ENCODE peak calls at places on chromosomes 2 and 18, in five cellular contexts. P is adrenal gland, J is astrocyte of the spinal cord, W is adipocyte, G is left ventricle myocardium inferior. M is an unnamed sample.

GRCh38 chr2:189408294-189408693 is 33.0 kb upstream of the WDR75 start:
- DNase-seq in J (no peak), P (no peak), W (no peak), G (no peak), M (no peak)

GRCh38 chr18:31652355-31652754 is 32.0 kb downstream of the B4GALT6 start:
- DNase-seq in P (no peak), J (no peak), W (no peak), G (no peak), M (no peak)

GRCh38 chr18:62957885-62958472 is 242.6 kb downstream of the PHLPP1 start:
- DNase-seq in G (no peak), P (peak), J (no peak), W (peak), M (no peak)

GRCh38 chr2:203820969-203821368 is 46.6 kb upstream of the CTLA4 start:
- DNase-seq in W (no peak), G (no peak), P (no peak), J (no peak), M (no peak)

GRCh38 chr2:146189541-146189940 is 1655.3 kb upstream of the ACVR2A start:
- DNase-seq in J (no peak), G (no peak), P (no peak), W (no peak), M (no peak)

GRCh38 chr2:124382067-124382618 is 357.1 kb downstream of the CNTNAP5 start:
- DNase-seq in J (no peak), W (no peak), G (no peak), P (no peak), M (no peak)

GRCh38 chr2:159807183-159808037 is 9.4 kb upstream of the CD302 start:
- DNase-seq in P (peak), W (peak), G (no peak), J (peak), M (no peak)

GRCh38 chr2:149857344-149857743 is 269.8 kb upstream of the MMADHC start:
- DNase-seq in J (peak), W (peak), G (no peak), P (no peak), M (no peak)

GRCh38 chr2:157158111-157158510 is 99.4 kb upstream of the GALNT5 start:
- DNase-seq in J (peak), W (peak), G (no peak), P (no peak), M (no peak)

DNA sequence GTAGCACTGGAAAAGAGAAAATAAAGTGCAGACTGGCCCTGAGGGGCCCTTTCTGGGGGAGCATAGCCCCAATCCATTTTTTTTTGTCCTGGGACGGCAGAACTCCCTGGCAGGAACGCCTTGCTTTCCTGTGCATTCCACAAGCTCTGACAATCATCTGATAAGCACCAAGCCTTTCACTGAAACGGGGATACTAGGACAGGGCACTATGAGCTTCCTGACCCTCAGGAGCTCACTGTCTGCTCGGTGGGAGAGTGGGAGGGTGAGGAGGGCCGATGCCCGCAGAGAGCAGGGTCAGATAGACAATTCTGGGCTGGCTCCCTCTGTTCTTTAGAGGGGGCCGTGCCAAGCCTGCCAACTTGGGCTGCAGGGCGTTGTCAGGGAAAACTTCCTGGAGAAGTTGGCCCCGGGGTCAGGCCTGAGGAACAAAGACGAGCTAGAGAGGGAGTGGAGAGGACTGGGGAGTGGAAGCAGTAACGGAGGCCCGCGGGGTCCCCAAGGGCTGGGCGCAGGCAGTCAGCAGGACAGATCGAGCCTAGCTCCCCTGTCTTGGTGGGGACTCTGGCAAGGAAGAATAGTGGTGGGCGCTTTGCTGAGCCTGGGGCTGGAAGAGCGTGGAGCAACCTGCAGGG is 82.0 kb downstream of the CTAGE1 start:
- DNase-seq in J (no peak), W (no peak), P (no peak), G (no peak), M (no peak)
- H3K4me3 ChIP-seq in J (no peak), W (no peak), P (no peak), G (peak), M (no peak)

GRCh38 chr2:49686291-49686690 is 532.0 kb upstream of the FSHR start:
- DNase-seq in J (no peak), P (no peak), W (no peak), G (no peak), M (no peak)

GRCh38 chr2:49687873-49688272 is 533.6 kb upstream of the FSHR start:
- DNase-seq in P (no peak), G (no peak), W (peak), J (peak), M (no peak)

GRCh38 chr2:49686897-49687442 is 532.7 kb upstream of the FSHR start:
- DNase-seq in W (no peak), P (no peak), G (no peak), J (no peak), M (no peak)
- H3K4me3 ChIP-seq in W (no peak), P (no peak), G (no peak), J (no peak), M (no peak)

DNA sequence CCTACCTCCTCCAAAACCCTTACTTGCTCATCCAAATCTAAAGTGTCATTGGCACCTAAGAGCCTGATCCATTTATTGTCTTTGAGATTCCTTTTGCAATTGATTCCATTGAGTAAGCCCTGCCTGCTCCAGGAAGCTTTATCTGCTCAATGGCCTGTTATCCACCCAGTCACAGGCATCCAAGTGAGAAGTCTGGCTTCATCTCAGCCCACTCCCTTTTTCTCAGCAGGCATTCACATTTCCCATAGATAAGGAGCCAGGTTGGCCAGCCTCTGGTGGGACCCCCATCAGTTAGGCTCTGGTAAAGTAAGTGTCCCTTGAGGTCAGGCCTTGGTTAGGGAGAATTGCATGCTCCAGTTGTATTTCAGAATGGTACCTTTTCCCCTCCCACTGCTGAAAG is 396.2 kb upstream of the ST6GAL2 start:
- DNase-seq in W (no peak), J (no peak), G (no peak), P (no peak), M (no peak)
- H3K4me3 ChIP-seq in W (no peak), J (no peak), G (no peak), P (no peak), M (no peak)

DNA sequence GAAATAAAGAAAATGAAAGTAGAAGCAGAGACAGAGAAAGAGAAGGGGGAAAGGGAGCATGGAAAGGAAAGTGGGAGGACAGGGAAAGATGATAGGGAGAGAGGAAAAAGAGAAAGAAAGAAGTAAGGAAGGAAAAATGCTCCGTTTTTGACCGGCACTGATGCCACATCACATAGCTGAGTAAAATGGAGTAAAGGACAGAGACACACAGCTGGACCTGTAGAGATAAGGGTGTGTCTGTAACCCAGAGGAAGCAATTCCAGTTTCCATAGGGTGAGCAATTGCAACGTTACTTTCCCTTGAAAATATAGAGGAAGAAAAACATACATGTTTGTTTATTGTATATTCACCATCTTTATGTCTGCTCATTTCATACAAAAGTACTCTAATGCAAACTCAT is 1866.9 kb upstream of the PIK3C3 start:
- DNase-seq in G (no peak), J (no peak), W (no peak), P (no peak), M (no peak)
- H3K4me3 ChIP-seq in G (peak), J (peak), W (peak), P (no peak), M (no peak)

DNA sequence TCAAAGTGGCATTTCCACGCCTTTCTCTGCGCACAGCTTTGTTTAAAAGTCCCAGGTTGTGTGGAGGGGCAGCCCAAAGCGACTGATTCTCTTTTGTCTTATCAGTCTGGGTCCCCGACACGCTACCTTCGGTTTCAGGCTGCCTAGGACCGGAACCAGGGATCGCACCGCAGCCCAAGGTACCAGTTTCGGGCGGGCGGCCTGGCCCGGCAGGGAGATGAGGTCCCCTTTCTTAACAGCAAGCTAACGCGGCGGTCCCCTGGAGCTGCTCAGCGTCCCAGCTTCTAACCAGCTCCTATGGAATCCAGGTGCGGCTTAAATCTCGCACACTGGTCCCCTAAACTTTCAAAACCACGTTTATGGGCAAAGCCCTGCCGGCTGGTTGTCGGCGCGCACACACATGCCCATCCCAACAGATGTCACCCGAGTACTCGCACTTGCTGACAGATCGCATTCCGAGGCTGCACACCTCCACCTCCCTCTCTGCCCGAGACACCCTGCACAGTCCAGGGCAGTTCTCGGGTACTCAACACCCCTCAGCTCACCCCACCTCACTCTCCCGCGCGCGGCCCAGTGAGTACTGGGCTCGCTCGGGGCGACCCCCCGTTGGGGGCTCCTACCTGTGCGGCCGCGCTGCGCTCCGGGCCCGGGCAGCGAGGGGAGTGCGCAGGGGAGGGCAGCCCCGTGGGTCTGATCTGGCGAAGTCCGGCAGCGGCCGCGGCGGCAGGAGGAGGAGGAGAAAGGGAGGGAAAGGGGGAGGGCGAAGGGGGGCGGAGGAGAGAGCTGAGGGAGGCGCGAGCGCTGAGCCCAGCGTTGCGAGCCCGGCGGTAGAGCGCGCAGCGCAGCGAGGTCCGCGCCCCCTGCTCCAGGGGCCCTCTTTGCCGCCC is at the start of gene EFEMP1:
- DNase-seq in W (peak), P (peak), J (peak), G (peak), M (peak)
- H3K4me3 ChIP-seq in W (peak), P (no peak), J (peak), G (peak), M (peak)

GRCh38 chr18:25237571-25238267 is 114.2 kb downstream of the ZNF521 start:
- DNase-seq in J (no peak), P (no peak), G (no peak), W (peak), M (no peak)

GRCh38 chr18:25235648-25236047 is 116.3 kb downstream of the ZNF521 start:
- DNase-seq in W (no peak), P (no peak), J (no peak), G (no peak), M (no peak)

GRCh38 chr18:25244170-25244569 is 107.8 kb downstream of the ZNF521 start:
- DNase-seq in J (no peak), P (no peak), G (no peak), W (no peak), M (no peak)

GRCh38 chr18:25236736-25237135 is 115.2 kb downstream of the ZNF521 start:
- DNase-seq in W (no peak), P (no peak), G (no peak), J (no peak), M (no peak)

GRCh38 chr18:25239636-25240468 is 112.1 kb downstream of the ZNF521 start:
- DNase-seq in W (no peak), P (no peak), J (no peak), G (no peak), M (no peak)
- H3K4me3 ChIP-seq in W (no peak), P (no peak), J (no peak), G (no peak), M (no peak)

GRCh38 chr18:54389143-54389505 is 31.4 kb downstream of the C18orf54 start:
- DNase-seq in J (no peak), P (no peak), G (no peak), W (no peak), M (no peak)
- H3K4me3 ChIP-seq in J (no peak), P (no peak), G (no peak), W (no peak), M (no peak)

DNA sequence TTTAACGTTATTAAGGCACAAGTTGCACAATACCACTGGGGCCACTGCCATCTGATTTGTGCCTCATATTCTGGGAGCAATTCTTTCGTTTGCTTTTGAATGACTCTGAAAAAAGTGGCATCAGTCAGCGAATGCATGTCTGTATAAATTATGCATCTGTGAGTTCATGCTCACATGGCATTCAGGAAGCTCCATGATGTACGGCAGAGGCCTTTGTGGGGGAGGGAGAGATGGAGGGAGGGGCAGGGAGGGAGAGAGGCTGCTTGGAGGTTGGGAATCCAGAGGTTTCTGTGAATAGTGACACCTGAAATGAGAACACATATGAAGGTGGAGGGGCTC is 362.2 kb downstream of the SOX11 start:
- DNase-seq in G (no peak), W (no peak), P (no peak), J (no peak), M (no peak)
- H3K4me3 ChIP-seq in G (no peak), W (no peak), P (no peak), J (no peak), M (no peak)

GRCh38 chr2:238240761-238241711 is 1.2 kb upstream of the HES6 start:
- DNase-seq in G (peak), J (peak), P (peak), W (peak), M (no peak)
- H3K4me3 ChIP-seq in G (peak), J (no peak), P (no peak), W (no peak), M (no peak)